ENCODE peak calls at places on chromosome 7, in seven cellular contexts. H is activated naive CD4-positive, alpha-beta T cell treated with anti-CD3 and anti-CD28 coated beads, Interleukin-2, amount 50 U/mL, for 72 hours; X is NCI-H1417; M is naive thymus-derived CD8-positive, alpha-beta T cell; D is effector memory CD4-positive, alpha-beta T cell; V is fibroblast of lung; L is KBM-7. R is an unnamed sample.

GRCh38 chr7:105677803-105678583 is 96.7 kb upstream of the EFCAB10 start:
- DNase-seq in H (peak; percentile 61), X (peak; percentile 28), M (peak; percentile 27), D (peak; percentile 58), V (no peak), L (peak; percentile 76), R (no peak)

GRCh38 chr7:21568762-21569161 is 25.9 kb downstream of the DNAH11 start:
- DNase-seq in H (no peak), X (no peak), M (no peak), D (no peak), V (no peak), L (peak; percentile 19), R (no peak)

GRCh38 chr7:37109853-37110252 is 338.8 kb downstream of the ELMO1 start:
- DNase-seq in H (no peak), X (no peak), M (no peak), D (no peak), V (peak; percentile 9), L (peak; percentile 18), R (no peak)

GRCh38 chr7:42869131-42870020 is 42.5 kb downstream of the C7orf25 start:
- DNase-seq in H (peak; percentile 58), X (no peak), M (no peak), D (no peak), V (peak; percentile 45), L (no peak), R (no peak)

GRCh38 chr7:127810691-127811660 is 159.0 kb downstream of the SND1 start:
- DNase-seq in H (no peak), X (no peak), M (no peak), D (no peak), V (no peak), L (no peak), R (no peak)

GRCh38 chr7:135801045-135801693 is 52.6 kb upstream of the FAM180A start:
- DNase-seq in H (peak; percentile 45), X (peak; percentile 87), M (peak; percentile 24), D (no peak), V (peak; percentile 57), L (peak; percentile 75), R (no peak)

GRCh38 chr7:4093035-4093434 is 589.1 kb upstream of the FOXK1 start:
- DNase-seq in H (no peak), X (no peak), M (no peak), D (no peak), V (no peak), L (no peak), R (no peak)

GRCh38 chr7:162583-163297 is 29.6 kb upstream of the FAM20C start:
- DNase-seq in H (no peak), X (no peak), M (no peak), D (no peak), V (no peak), L (no peak), R (no peak)

GRCh38 chr7:71735961-71736556 is 604.1 kb downstream of the GALNT17 start:
- DNase-seq in H (peak; percentile 45), X (peak; percentile 82), M (peak; percentile 18), D (no peak), V (peak; percentile 41), L (peak; percentile 62), R (peak; percentile 74)